ENCODE peak calls at places on chromosomes 16 and 17, in seven cellular contexts. One of them, this sample, is unnamed.

GRCh38 chr17:15954222-15954621 is 9.3 kb downstream of the ADORA2B start:
- DNase-seq in ascending aorta: no peak
- DNase-seq in heart left ventricle: no peak
- DNase-seq in GM23248: peak; percentile 95
- DNase-seq in spleen: peak; percentile 40
- DNase-seq in CD8-positive, alpha-beta T cell: no peak
- DNase-seq in H9: no peak
- DNase-seq in this sample: no peak

GRCh38 chr17:63356275-63356905 is 89.7 kb downstream of the CYB561 start:
- DNase-seq in ascending aorta: peak; percentile 65
- DNase-seq in heart left ventricle: no peak
- DNase-seq in GM23248: peak; percentile 97
- DNase-seq in spleen: no peak
- DNase-seq in CD8-positive, alpha-beta T cell: no peak
- DNase-seq in H9: no peak
- DNase-seq in this sample: no peak

GRCh38 chr17:77879896-77880280 is 78.6 kb upstream of the TNRC6C start:
- DNase-seq in ascending aorta: no peak
- DNase-seq in heart left ventricle: no peak
- DNase-seq in GM23248: no peak
- DNase-seq in spleen: no peak
- DNase-seq in CD8-positive, alpha-beta T cell: no peak
- DNase-seq in H9: no peak
- DNase-seq in this sample: no peak

GRCh38 chr17:46851029-46851741 is at the start of gene WNT9B:
- DNase-seq in ascending aorta: no peak
- DNase-seq in heart left ventricle: no peak
- DNase-seq in GM23248: peak; percentile 56
- DNase-seq in spleen: no peak
- DNase-seq in CD8-positive, alpha-beta T cell: no peak
- DNase-seq in H9: peak; percentile 93
- DNase-seq in this sample: no peak

GRCh38 chr17:17693253-17693954 is 12.1 kb downstream of the RAI1 start:
- DNase-seq in ascending aorta: peak; percentile 81
- DNase-seq in heart left ventricle: peak; percentile 79
- DNase-seq in GM23248: peak; percentile 37
- DNase-seq in spleen: peak; percentile 87
- DNase-seq in CD8-positive, alpha-beta T cell: no peak
- DNase-seq in H9: peak; percentile 73
- DNase-seq in this sample: peak; percentile 88

GRCh38 chr17:1557355-1558095 is 5.1 kb downstream of the PITPNA start:
- DNase-seq in ascending aorta: no peak
- DNase-seq in heart left ventricle: peak; percentile 57
- DNase-seq in GM23248: peak; percentile 93
- DNase-seq in spleen: peak; percentile 61
- DNase-seq in CD8-positive, alpha-beta T cell: no peak
- DNase-seq in H9: no peak
- DNase-seq in this sample: peak; percentile 55

GRCh38 chr16:23544436-23544835 is 12.7 kb downstream of the EARS2 start:
- DNase-seq in ascending aorta: no peak
- DNase-seq in heart left ventricle: no peak
- DNase-seq in GM23248: no peak
- DNase-seq in spleen: peak; percentile 37
- DNase-seq in CD8-positive, alpha-beta T cell: no peak
- DNase-seq in H9: no peak
- DNase-seq in this sample: no peak

GRCh38 chr16:54245788-54246453 is 40.7 kb downstream of the IRX3 start:
- DNase-seq in ascending aorta: no peak
- DNase-seq in heart left ventricle: no peak
- DNase-seq in GM23248: no peak
- DNase-seq in spleen: no peak
- DNase-seq in CD8-positive, alpha-beta T cell: no peak
- DNase-seq in H9: no peak
- DNase-seq in this sample: no peak

GRCh38 chr17:65457635-65458257 is 103.7 kb downstream of the AXIN2 start:
- DNase-seq in ascending aorta: no peak
- DNase-seq in heart left ventricle: no peak
- DNase-seq in GM23248: no peak
- DNase-seq in spleen: no peak
- DNase-seq in CD8-positive, alpha-beta T cell: no peak
- DNase-seq in H9: no peak
- DNase-seq in this sample: no peak

GRCh38 chr16:85002643-85003042 is 8.7 kb downstream of the ZDHHC7 start:
- DNase-seq in ascending aorta: peak; percentile 63
- DNase-seq in heart left ventricle: peak; percentile 82
- DNase-seq in GM23248: no peak
- DNase-seq in spleen: peak; percentile 87
- DNase-seq in CD8-positive, alpha-beta T cell: no peak
- DNase-seq in H9: no peak
- DNase-seq in this sample: peak; percentile 55

GRCh38 chr16:55015181-55015913 is 84.7 kb downstream of the IRX5 start:
- DNase-seq in ascending aorta: no peak
- DNase-seq in heart left ventricle: no peak
- DNase-seq in GM23248: no peak
- DNase-seq in spleen: no peak
- DNase-seq in CD8-positive, alpha-beta T cell: no peak
- DNase-seq in H9: no peak
- DNase-seq in this sample: no peak

GRCh38 chr16:30356401-30357084 is 1.4 kb upstream of the CD2BP2 start:
- DNase-seq in ascending aorta: no peak
- DNase-seq in heart left ventricle: no peak
- DNase-seq in GM23248: peak; percentile 14
- DNase-seq in spleen: peak; percentile 79
- DNase-seq in CD8-positive, alpha-beta T cell: no peak
- DNase-seq in H9: no peak
- DNase-seq in this sample: peak; percentile 63

GRCh38 chr17:38879878-38880727 is 10.2 kb downstream of the LASP1 start:
- DNase-seq in ascending aorta: peak; percentile 76
- DNase-seq in heart left ventricle: no peak
- DNase-seq in GM23248: peak; percentile 89
- DNase-seq in spleen: no peak
- DNase-seq in CD8-positive, alpha-beta T cell: no peak
- DNase-seq in H9: peak; percentile 96
- DNase-seq in this sample: no peak

GRCh38 chr17:62687997-62688396 is 60.5 kb downstream of the MRC2 start:
- DNase-seq in ascending aorta: no peak
- DNase-seq in heart left ventricle: no peak
- DNase-seq in GM23248: no peak
- DNase-seq in spleen: no peak
- DNase-seq in CD8-positive, alpha-beta T cell: no peak
- DNase-seq in H9: no peak
- DNase-seq in this sample: no peak

GRCh38 chr16:67372664-67373063 is 20.6 kb downstream of the TPPP3 start:
- DNase-seq in ascending aorta: no peak
- DNase-seq in heart left ventricle: no peak
- DNase-seq in GM23248: peak; percentile 46
- DNase-seq in spleen: no peak
- DNase-seq in CD8-positive, alpha-beta T cell: no peak
- DNase-seq in H9: no peak
- DNase-seq in this sample: no peak

GRCh38 chr17:8071496-8071895 is 16.0 kb downstream of the ALOX12B start:
- DNase-seq in ascending aorta: no peak
- DNase-seq in heart left ventricle: no peak
- DNase-seq in GM23248: no peak
- DNase-seq in spleen: peak; percentile 47
- DNase-seq in CD8-positive, alpha-beta T cell: no peak
- DNase-seq in H9: no peak
- DNase-seq in this sample: no peak

GRCh38 chr17:4806420-4806769 is 557 bp upstream of the PLD2 start:
- DNase-seq in ascending aorta: no peak
- DNase-seq in heart left ventricle: no peak
- DNase-seq in GM23248: no peak
- DNase-seq in spleen: no peak
- DNase-seq in CD8-positive, alpha-beta T cell: no peak
- DNase-seq in H9: no peak
- DNase-seq in this sample: no peak

GRCh38 chr16:86774931-86775330 is 196.6 kb downstream of the FOXL1 start:
- DNase-seq in ascending aorta: no peak
- DNase-seq in heart left ventricle: no peak
- DNase-seq in GM23248: no peak
- DNase-seq in spleen: no peak
- DNase-seq in CD8-positive, alpha-beta T cell: no peak
- DNase-seq in H9: no peak
- DNase-seq in this sample: no peak

DNA sequence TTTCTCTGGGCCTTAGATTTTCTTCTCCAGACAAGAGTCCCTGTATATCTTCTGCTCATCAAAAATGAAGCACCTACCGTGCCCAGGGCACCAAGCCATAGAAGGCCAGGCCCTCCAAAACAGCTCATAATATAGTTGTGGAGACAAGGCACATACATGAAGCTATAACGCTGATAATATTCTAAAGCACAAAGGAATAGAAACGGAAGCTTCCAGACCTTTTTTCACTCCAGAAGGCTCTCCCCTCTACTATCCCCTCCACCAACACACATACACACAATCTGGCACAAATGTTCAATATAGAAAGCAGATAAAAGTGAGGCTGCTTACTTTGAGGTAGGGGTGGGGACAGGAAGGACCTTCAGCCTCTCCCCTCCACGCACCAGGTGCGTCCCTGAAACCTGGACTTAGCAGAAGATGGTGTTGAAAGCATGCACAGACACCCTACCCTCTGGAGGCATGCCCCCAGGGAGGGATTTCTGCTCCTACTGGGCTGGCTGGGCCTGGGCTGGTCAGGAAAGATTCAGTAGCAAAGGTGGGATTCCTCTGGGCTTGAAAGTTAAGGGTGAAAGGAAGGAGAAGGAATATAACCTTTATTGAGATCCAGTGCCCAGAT is 14.1 kb upstream of the SUPT4H1 start:
- DNase-seq in ascending aorta: no peak
- DNase-seq in heart left ventricle: no peak
- DNase-seq in GM23248: no peak
- DNase-seq in spleen: no peak
- DNase-seq in CD8-positive, alpha-beta T cell: no peak
- DNase-seq in H9: no peak
- DNase-seq in this sample: no peak
- H3K27ac ChIP-seq in ascending aorta: no peak overlapping the region
- H3K27ac ChIP-seq in heart left ventricle: no peak overlapping the region
- H3K27ac ChIP-seq in GM23248: no peak overlapping the region
- H3K27ac ChIP-seq in spleen: no peak overlapping the region
- H3K27ac ChIP-seq in CD8-positive, alpha-beta T cell: no peak overlapping the region
- H3K27ac ChIP-seq in H9: no peak overlapping the region
- H3K27ac ChIP-seq in this sample: no peak overlapping the region

DNA sequence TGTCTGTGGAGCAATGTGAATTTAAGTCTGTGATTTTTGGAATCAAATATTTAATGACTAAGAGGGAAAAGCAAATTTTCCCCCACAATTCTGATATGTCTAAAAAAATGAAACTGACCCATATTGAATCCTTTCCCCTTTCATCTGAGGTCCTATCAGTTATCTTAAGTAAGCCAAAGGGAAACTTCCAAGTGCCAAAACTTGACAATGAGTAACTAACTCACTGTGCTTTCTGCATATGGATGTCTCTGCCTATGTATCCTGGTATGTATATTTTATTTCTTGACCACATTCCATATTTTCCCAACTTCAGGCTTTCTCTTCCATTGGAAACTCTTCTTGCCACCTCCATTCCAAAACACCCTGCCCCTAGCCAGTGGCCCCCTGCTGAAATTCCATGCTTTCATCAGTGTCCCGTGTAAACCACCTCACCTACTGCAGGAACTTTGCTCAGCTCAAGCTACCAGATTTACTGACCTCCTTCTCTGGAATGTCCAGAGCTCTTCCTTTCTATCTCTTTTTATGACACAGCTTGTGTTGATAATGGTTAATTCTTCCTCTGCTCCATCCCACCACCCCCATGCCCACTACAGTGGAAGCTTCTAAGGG is 59.0 kb downstream of the TOX3 start:
- DNase-seq in ascending aorta: no peak
- DNase-seq in heart left ventricle: no peak
- DNase-seq in GM23248: no peak
- DNase-seq in spleen: no peak
- DNase-seq in CD8-positive, alpha-beta T cell: no peak
- DNase-seq in H9: no peak
- DNase-seq in this sample: no peak
- H3K27me3 ChIP-seq in ascending aorta: no peaks in the 10 kb centered on the region
- H3K27me3 ChIP-seq in heart left ventricle: no peaks in the 10 kb centered on the region
- H3K27me3 ChIP-seq in GM23248: no peaks in the 10 kb centered on the region
- H3K27me3 ChIP-seq in spleen: no peaks in the 10 kb centered on the region
- H3K27me3 ChIP-seq in CD8-positive, alpha-beta T cell: no peaks in the 10 kb centered on the region
- H3K27me3 ChIP-seq in H9: no peaks in the 10 kb centered on the region
- H3K27me3 ChIP-seq in this sample: no peaks in the 10 kb centered on the region

GRCh38 chr17:75829747-75830146 is 14.5 kb downstream of the UNC13D start:
- DNase-seq in ascending aorta: no peak
- DNase-seq in heart left ventricle: no peak
- DNase-seq in GM23248: no peak
- DNase-seq in spleen: no peak
- DNase-seq in CD8-positive, alpha-beta T cell: no peak
- DNase-seq in H9: no peak
- DNase-seq in this sample: no peak

GRCh38 chr17:75826561-75827290 is 17.5 kb downstream of the UNC13D start:
- DNase-seq in ascending aorta: no peak
- DNase-seq in heart left ventricle: no peak
- DNase-seq in GM23248: no peak
- DNase-seq in spleen: peak; percentile 76
- DNase-seq in CD8-positive, alpha-beta T cell: no peak
- DNase-seq in H9: no peak
- DNase-seq in this sample: no peak

GRCh38 chr17:75828741-75829140 is 15.5 kb downstream of the UNC13D start:
- DNase-seq in ascending aorta: no peak
- DNase-seq in heart left ventricle: no peak
- DNase-seq in GM23248: no peak
- DNase-seq in spleen: no peak
- DNase-seq in CD8-positive, alpha-beta T cell: no peak
- DNase-seq in H9: no peak
- DNase-seq in this sample: no peak

GRCh38 chr17:75827291-75828050 is 16.7 kb downstream of the UNC13D start:
- DNase-seq in ascending aorta: peak; percentile 80
- DNase-seq in heart left ventricle: peak; percentile 88
- DNase-seq in GM23248: peak; percentile 73
- DNase-seq in spleen: peak; percentile 86
- DNase-seq in CD8-positive, alpha-beta T cell: peak; percentile 48
- DNase-seq in H9: peak; percentile 97
- DNase-seq in this sample: peak; percentile 78

GRCh38 chr17:75828051-75828400 is 16.2 kb downstream of the UNC13D start:
- DNase-seq in ascending aorta: no peak
- DNase-seq in heart left ventricle: no peak
- DNase-seq in GM23248: no peak
- DNase-seq in spleen: no peak
- DNase-seq in CD8-positive, alpha-beta T cell: no peak
- DNase-seq in H9: no peak
- DNase-seq in this sample: peak; percentile 74
- H3K27ac ChIP-seq in ascending aorta: peak overlapping the region; percentile 88
- H3K27ac ChIP-seq in heart left ventricle: peak overlapping the region; percentile 84
- H3K27ac ChIP-seq in GM23248: no peak overlapping the region
- H3K27ac ChIP-seq in spleen: peak overlapping the region; percentile 82
- H3K27ac ChIP-seq in CD8-positive, alpha-beta T cell: peak overlapping the region; percentile 50
- H3K27ac ChIP-seq in H9: no peak overlapping the region
- H3K27ac ChIP-seq in this sample: peak overlapping the region; percentile 65

GRCh38 chr17:79273660-79274059 is 199.0 kb downstream of the ENGASE start:
- DNase-seq in ascending aorta: no peak
- DNase-seq in heart left ventricle: no peak
- DNase-seq in GM23248: no peak
- DNase-seq in spleen: no peak
- DNase-seq in CD8-positive, alpha-beta T cell: no peak
- DNase-seq in H9: no peak
- DNase-seq in this sample: no peak
- H3K27me3 ChIP-seq in ascending aorta: no peaks in the 10 kb centered on the region
- H3K27me3 ChIP-seq in heart left ventricle: peaks cover 26% of the 10 kb centered on the region
- H3K27me3 ChIP-seq in GM23248: peaks cover 11% of the 10 kb centered on the region
- H3K27me3 ChIP-seq in spleen: no peaks in the 10 kb centered on the region
- H3K27me3 ChIP-seq in CD8-positive, alpha-beta T cell: no peaks in the 10 kb centered on the region
- H3K27me3 ChIP-seq in H9: no peaks in the 10 kb centered on the region
- H3K27me3 ChIP-seq in this sample: peaks cover 76% of the 10 kb centered on the region